ENCODE peak calls at places on chromosomes 13 and 19, in five cellular contexts. V is right atrium auricular region, R is left ventricle myocardium inferior, F is neural progenitor cell, G is ovary. Y is an unnamed sample.

GRCh38 chr13:28685114-28685513 is 26.2 kb downstream of the POMP start:
- DNase-seq in F (no peak), G (no peak), V (no peak), R (no peak), Y (no peak)

GRCh38 chr13:35474551-35474950 is 1.9 kb downstream of the MAB21L1 start:
- DNase-seq in R (no peak), V (no peak), G (no peak), F (peak; percentile 55), Y (no peak)

GRCh38 chr13:76715621-76716020 is 170.6 kb downstream of the KCTD12 start:
- DNase-seq in R (no peak), F (peak; percentile 44), G (no peak), V (no peak), Y (no peak)

GRCh38 chr13:86633346-86633745 is 834.1 kb upstream of the SLITRK6 start:
- DNase-seq in G (no peak), F (no peak), V (no peak), R (no peak), Y (no peak)

GRCh38 chr13:64074989-64075474 is 2659.4 kb upstream of the PCDH20 start:
- DNase-seq in R (no peak), V (no peak), G (no peak), F (no peak), Y (peak; percentile 95)

GRCh38 chr13:63838366-63839110 is 2422.9 kb upstream of the PCDH20 start:
- DNase-seq in R (no peak), G (no peak), F (no peak), V (peak; percentile 30), Y (no peak)

GRCh38 chr13:48165063-48165462 is 67.9 kb upstream of the ITM2B start:
- DNase-seq in R (no peak), F (no peak), V (no peak), G (no peak), Y (no peak)

GRCh38 chr13:45352031-45352430 is 11.0 kb upstream of the TPT1 start:
- DNase-seq in V (no peak), R (no peak), F (no peak), G (no peak), Y (no peak)

GRCh38 chr19:15469513-15470297 is 5.4 kb upstream of the RASAL3 start:
- DNase-seq in F (peak; percentile 32), V (no peak), G (no peak), R (no peak), Y (no peak)

GRCh38 chr13:39341238-39341637 is 261.8 kb downstream of the LHFPL6 start:
- DNase-seq in V (no peak), F (no peak), G (no peak), R (no peak), Y (no peak)

GRCh38 chr19:10836478-10837325 is 690 bp upstream of the TMED1 start:
- DNase-seq in G (peak; percentile 88), F (no peak), V (peak; percentile 78), R (peak; percentile 86), Y (peak; percentile 79)

GRCh38 chr13:110353339-110353977 is 46.4 kb downstream of the COL4A2 start:
- DNase-seq in G (no peak), V (no peak), R (no peak), F (no peak), Y (no peak)

GRCh38 chr13:84994582-84994981 is 804.6 kb downstream of the SLITRK6 start:
- DNase-seq in F (no peak), V (no peak), R (no peak), G (no peak), Y (no peak)

GRCh38 chr19:51417107-51417806 is at the start of gene SIGLEC10:
- DNase-seq in R (peak; percentile 44), F (no peak), V (no peak), G (no peak), Y (peak; percentile 66)

GRCh38 chr13:59891053-59891452 is 272.7 kb downstream of the DIAPH3 start:
- DNase-seq in V (no peak), R (no peak), F (no peak), G (no peak), Y (no peak)

GRCh38 chr13:42574435-42575311 is 721 bp downstream of the TNFSF11 start:
- DNase-seq in R (no peak), G (no peak), F (peak; percentile 18), V (no peak), Y (peak; percentile 14)

GRCh38 chr19:40400521-40400920 is 10.5 kb upstream of the HIPK4 start:
- DNase-seq in V (no peak), F (no peak), R (no peak), G (no peak), Y (no peak)

GRCh38 chr13:59962343-59962742 is 201.4 kb downstream of the DIAPH3 start:
- DNase-seq in V (no peak), G (no peak), R (no peak), F (no peak), Y (no peak)

DNA sequence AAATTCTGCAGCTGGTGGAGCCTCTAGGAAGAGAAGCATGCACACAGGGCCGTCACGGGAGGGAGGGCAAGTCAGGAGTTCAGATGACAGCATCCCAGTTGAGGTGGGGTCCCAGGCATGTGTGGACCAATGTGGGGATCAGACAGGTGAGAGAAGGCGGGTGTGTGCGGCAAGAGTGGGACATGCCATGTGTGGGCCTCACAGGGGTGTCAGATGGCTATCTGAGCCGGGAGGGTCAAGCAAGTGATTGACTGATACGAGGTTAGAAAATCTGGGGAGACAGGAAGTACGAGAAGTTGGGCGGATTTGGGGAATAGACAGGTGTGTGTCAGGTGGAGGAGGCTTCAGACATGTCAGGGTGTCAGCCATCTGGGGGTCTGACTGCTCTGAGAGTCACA is 8.9 kb downstream of the RASGRP4 start:
- DNase-seq in G (no peak), R (no peak), V (no peak), F (no peak), Y (no peak)
- H3K36me3 ChIP-seq in G (no peaks in the 10 kb centered on the region), R (no peaks in the 10 kb centered on the region), V (no peaks in the 10 kb centered on the region), F (no peaks in the 10 kb centered on the region), Y (no peaks in the 10 kb centered on the region)

GRCh38 chr19:41879080-41879479 is 2.0 kb downstream of the CD79A start:
- DNase-seq in R (no peak), G (no peak), V (no peak), F (no peak), Y (no peak)
- H3K4me3 ChIP-seq in R (no peak overlapping the region), G (no peak overlapping the region), V (no peak overlapping the region), F (no peak overlapping the region), Y (no peak overlapping the region)

DNA sequence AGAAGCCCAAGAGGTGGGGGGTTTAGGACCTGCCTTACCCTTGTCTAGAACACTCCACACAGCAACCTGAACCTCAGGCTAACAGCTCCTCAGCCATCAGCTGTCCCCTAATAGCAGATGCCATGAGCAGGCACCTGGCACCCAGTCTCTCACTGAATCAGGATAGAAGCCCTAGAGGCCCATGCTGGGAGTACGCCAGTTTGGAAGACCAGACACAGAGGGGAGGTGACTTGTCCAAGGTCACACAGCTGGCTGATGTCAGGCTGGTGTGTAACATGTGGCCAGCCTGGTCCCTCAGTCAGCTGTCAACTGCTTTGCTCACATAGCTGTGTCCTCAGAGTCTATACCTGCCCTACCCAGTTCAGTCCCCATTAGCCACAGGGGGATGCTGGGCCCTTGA is 12.8 kb upstream of the SAMD1 start:
- DNase-seq in G (no peak), R (no peak), F (no peak), V (no peak), Y (no peak)
- H3K36me3 ChIP-seq in G (no peaks in the 10 kb centered on the region), R (peaks cover 85% of the 10 kb centered on the region), F (no peaks in the 10 kb centered on the region), V (peaks cover 64% of the 10 kb centered on the region), Y (peaks cover 55% of the 10 kb centered on the region)

DNA sequence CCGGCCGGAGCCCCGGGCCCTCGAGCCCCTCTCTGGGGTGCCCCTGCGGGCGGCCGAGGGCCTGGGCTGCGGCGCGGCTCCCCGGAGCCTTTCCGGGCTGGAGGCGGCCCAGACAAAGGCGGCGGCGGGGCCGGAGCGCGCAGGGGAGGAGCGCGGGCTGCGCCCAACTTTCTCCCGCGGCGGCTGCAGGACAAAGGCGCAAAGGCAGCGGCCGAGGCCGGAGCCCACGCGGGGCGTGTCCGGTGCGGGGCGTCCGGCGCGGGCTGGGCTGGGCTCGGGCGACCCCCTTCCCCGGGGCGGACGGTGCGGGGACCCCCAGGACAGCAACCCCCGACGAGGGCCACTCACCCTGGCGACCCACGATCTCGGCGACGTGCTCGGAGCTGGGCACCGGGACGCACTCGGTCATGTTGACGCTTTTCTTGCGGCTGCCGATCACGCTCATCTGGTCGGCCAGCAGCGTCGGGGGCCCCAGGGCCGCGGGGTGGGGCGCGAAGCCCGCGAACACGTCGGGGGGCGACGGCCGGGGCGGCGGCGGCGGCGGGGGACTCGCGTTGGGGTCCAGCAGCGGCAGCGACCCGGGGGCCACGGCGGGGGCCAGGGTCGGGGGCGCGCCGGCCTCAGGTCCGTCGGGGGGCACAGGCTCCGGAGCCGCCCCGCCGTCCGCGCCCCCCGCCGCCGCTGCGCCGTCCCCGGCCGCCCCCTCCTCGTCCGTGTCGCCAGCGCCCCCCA is 843 bp downstream of the MEX3D start:
- DNase-seq in R (peak; percentile 47), V (no peak), G (no peak), F (peak; percentile 63), Y (peak; percentile 17)
- H3K4me3 ChIP-seq in R (peak overlapping the region; percentile 84), V (peak overlapping the region; percentile 56), G (peak overlapping the region; percentile 72), F (peak overlapping the region; percentile 76), Y (peak overlapping the region; percentile 54)

GRCh38 chr13:30363725-30364124 is 56.4 kb upstream of the KATNAL1 start:
- DNase-seq in F (no peak), G (no peak), V (no peak), R (no peak), Y (no peak)

GRCh38 chr13:30364133-30364532 is 56.8 kb upstream of the KATNAL1 start:
- DNase-seq in V (no peak), G (no peak), R (no peak), F (no peak), Y (no peak)

GRCh38 chr13:30364876-30365275 is 57.4 kb upstream of the UBE2L5 start:
- DNase-seq in F (no peak), R (no peak), G (no peak), V (no peak), Y (no peak)

GRCh38 chr13:30362005-30362788 is 54.8 kb upstream of the KATNAL1 start:
- DNase-seq in F (no peak), G (no peak), V (no peak), R (no peak), Y (no peak)

GRCh38 chr13:30362869-30363268 is 55.5 kb upstream of the KATNAL1 start:
- DNase-seq in F (no peak), V (no peak), R (peak; percentile 33), G (no peak), Y (no peak)
- H3K36me3 ChIP-seq in F (no peaks in the 10 kb centered on the region), V (no peaks in the 10 kb centered on the region), R (no peaks in the 10 kb centered on the region), G (no peaks in the 10 kb centered on the region), Y (no peaks in the 10 kb centered on the region)

DNA sequence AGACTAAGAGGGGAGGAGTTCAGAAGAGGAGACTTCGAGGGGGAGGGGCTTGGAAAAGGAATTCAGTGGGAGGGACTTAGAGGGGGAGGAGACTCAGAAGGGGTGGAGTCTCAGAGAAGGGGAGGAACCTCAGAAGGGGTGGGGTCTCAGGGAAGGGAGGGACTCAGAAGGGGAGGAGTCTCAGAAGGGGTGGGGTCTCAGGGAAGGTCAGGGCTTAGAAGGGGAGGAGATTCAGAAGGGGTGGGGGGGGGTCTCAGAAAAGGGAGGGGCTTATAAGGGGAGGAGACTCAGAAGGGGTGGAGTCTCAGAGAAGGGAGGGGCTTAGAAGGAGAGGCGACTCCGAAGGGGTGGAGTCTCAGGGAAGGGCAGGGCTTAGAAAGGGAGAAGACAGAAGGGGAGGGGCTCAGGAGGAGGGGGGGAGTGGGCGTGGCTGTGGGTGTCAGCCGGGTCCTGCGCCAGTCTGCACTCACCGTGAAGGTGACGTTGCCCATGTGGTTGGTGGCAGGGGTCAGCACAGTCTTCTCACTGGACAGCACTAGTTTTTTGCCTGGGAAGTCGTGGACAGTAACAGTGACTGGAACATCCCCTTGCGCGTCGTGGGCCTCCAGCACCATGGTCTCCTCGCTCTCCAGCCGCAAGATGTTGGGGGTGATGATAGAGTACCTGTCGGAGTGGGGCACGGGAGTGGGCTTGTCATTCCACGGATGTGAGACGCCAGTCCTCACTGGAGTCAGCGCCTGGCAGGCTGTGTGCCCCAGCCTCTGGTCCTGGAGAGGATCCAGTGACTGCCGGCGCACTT is 1.5 kb downstream of the C3 start:
- DNase-seq in R (no peak), G (peak; percentile 42), F (peak; percentile 55), V (no peak), Y (no peak)
- H3K4me3 ChIP-seq in R (peak overlapping the region; percentile 58), G (peak overlapping the region; percentile 21), F (no peak overlapping the region), V (no peak overlapping the region), Y (no peak overlapping the region)

GRCh38 chr13:113519556-113519955 is 29.0 kb upstream of the DCUN1D2 start:
- DNase-seq in V (no peak), F (no peak), G (no peak), R (no peak), Y (no peak)
- H3K36me3 ChIP-seq in V (peaks cover 34% of the 10 kb centered on the region), F (peaks cover 5% of the 10 kb centered on the region), G (no peaks in the 10 kb centered on the region), R (peaks cover 62% of the 10 kb centered on the region), Y (peaks cover 36% of the 10 kb centered on the region)